ENCODE peak calls at places on chromosomes 16 and 17, in five cellular contexts. X, Y, H, T and R are unnamed samples.
A peak's percentile ranks its signal among the peaks of the same experiment; 100 is the strongest.

GRCh38 chr16:35754391-35755369 is 2295.3 kb downstream of the TP53TG3F start:
- DNase-seq in H (no peak), X (no peak), T (no peak), Y (no peak), R (no peak)

GRCh38 chr17:40967581-40967980 is 833 bp upstream of the KRT39 start:
- DNase-seq in H (no peak), Y (no peak), T (no peak), X (no peak), R (no peak)

GRCh38 chr16:12027091-12027490 is 50.6 kb downstream of the SNX29 start:
- DNase-seq in Y (no peak), H (no peak), X (no peak), T (no peak), R (no peak)

GRCh38 chr17:46727572-46728348 is 90.7 kb downstream of the WNT3 start:
- DNase-seq in Y (no peak), H (no peak), T (no peak), X (no peak), R (no peak)

GRCh38 chr17:33686171-33686570 is 393.1 kb upstream of the ASIC2 start:
- DNase-seq in T (no peak), H (no peak), X (no peak), Y (no peak), R (no peak)

GRCh38 chr17:17728550-17729251 is 47.4 kb downstream of the RAI1 start:
- DNase-seq in T (no peak), X (no peak), H (no peak), Y (no peak), R (no peak)

GRCh38 chr17:79189264-79189663 is 114.6 kb downstream of the ENGASE start:
- DNase-seq in X (no peak), H (no peak), T (no peak), Y (no peak), R (no peak)

GRCh38 chr16:2070576-2071453 is 23.0 kb downstream of the TSC2 start:
- DNase-seq in T (no peak), Y (no peak), X (no peak), H (no peak), R (no peak)

GRCh38 chr17:1000597-1001490 is 3.9 kb downstream of the TIMM22 start:
- DNase-seq in T (no peak), H (no peak), Y (peak; percentile 87), X (peak; percentile 68), R (no peak)

GRCh38 chr17:66522591-66523272 is 220.3 kb downstream of the PRKCA start:
- DNase-seq in X (no peak), H (no peak), T (no peak), Y (peak; percentile 33), R (no peak)

GRCh38 chr17:68248199-68248825 is 469 bp downstream of the AMZ2 start:
- DNase-seq in Y (peak; percentile 63), T (no peak), X (no peak), H (no peak), R (peak; percentile 88)

GRCh38 chr17:71437176-71437575 is 683.6 kb upstream of the SOX9 start:
- DNase-seq in H (no peak), X (no peak), Y (no peak), T (no peak), R (no peak)

GRCh38 chr16:1789643-1790045 is 3.9 kb downstream of the IGFALS start:
- DNase-seq in H (peak; percentile 62), T (no peak), X (no peak), Y (peak; percentile 10), R (peak; percentile 58)

GRCh38 chr17:15966183-15966878 is 21.4 kb downstream of the ADORA2B start:
- DNase-seq in T (no peak), H (peak; percentile 88), X (no peak), Y (no peak), R (peak; percentile 21)

GRCh38 chr17:10729334-10730193 is at the start of gene TMEM220:
- DNase-seq in T (no peak), X (peak; percentile 89), Y (peak; percentile 78), H (peak; percentile 92), R (peak; percentile 94)

GRCh38 chr17:17028059-17028877 is 14.0 kb upstream of the MPRIP start:
- DNase-seq in T (no peak), X (peak; percentile 79), H (peak; percentile 93), Y (peak; percentile 46), R (peak; percentile 75)

GRCh38 chr16:85639529-85640253 is 26.6 kb downstream of the GSE1 start:
- DNase-seq in T (no peak), Y (peak; percentile 92), H (no peak), X (peak; percentile 89), R (peak; percentile 91)

GRCh38 chr16:64705443-64705842 is 416.4 kb downstream of the CDH11 start:
- DNase-seq in T (no peak), Y (no peak), H (no peak), X (no peak), R (no peak)

GRCh38 chr16:24119807-24120206 is 136.3 kb upstream of the CACNG3 start:
- DNase-seq in Y (no peak), X (no peak), T (no peak), H (no peak), R (no peak)

GRCh38 chr17:48351916-48352332 is 78.1 kb downstream of the SKAP1 start:
- DNase-seq in T (no peak), X (no peak), Y (no peak), H (no peak), R (no peak)

GRCh38 chr16:28260193-28260592 is 32.1 kb upstream of the SBK1 start:
- DNase-seq in Y (peak; percentile 81), X (peak; percentile 76), T (no peak), H (no peak), R (no peak)

GRCh38 chr16:65180986-65181710 is 59.3 kb upstream of the CDH11 start:
- DNase-seq in Y (no peak), X (no peak), T (no peak), H (no peak), R (no peak)

GRCh38 chr17:79082311-79083190 is 7.9 kb downstream of the ENGASE start:
- DNase-seq in Y (no peak), X (peak; percentile 61), H (peak; percentile 82), T (no peak), R (no peak)

GRCh38 chr17:43383372-43383771 is 15.4 kb upstream of the ARL4D start:
- DNase-seq in Y (no peak), X (no peak), T (no peak), H (no peak), R (no peak)

GRCh38 chr17:13797863-13798262 is 196.1 kb upstream of the HS3ST3A1 start:
- DNase-seq in H (no peak), Y (no peak), T (no peak), X (no peak), R (no peak)

GRCh38 chr17:32742686-32743538 is 134.0 kb downstream of the MYO1D start:
- DNase-seq in Y (no peak), H (no peak), X (no peak), T (no peak), R (no peak)

GRCh38 chr16:50310308-50311133 is 44.2 kb downstream of the ADCY7 start:
- DNase-seq in T (no peak), X (no peak), H (no peak), Y (no peak), R (peak; percentile 64)

GRCh38 chr17:45302649-45303173 is 14.1 kb downstream of the MAP3K14 start:
- DNase-seq in H (no peak), X (peak; percentile 72), T (peak; percentile 89), Y (peak; percentile 71), R (no peak)

GRCh38 chr17:78694805-78695531 is 87.1 kb downstream of the CYTH1 start:
- DNase-seq in T (no peak), X (no peak), Y (no peak), H (no peak), R (no peak)

GRCh38 chr17:57326764-57327163 is 70.4 kb downstream of the MSI2 start:
- DNase-seq in X (no peak), H (no peak), Y (no peak), T (no peak), R (no peak)

GRCh38 chr17:8726951-8727555 is 17.6 kb downstream of the CCDC42 start:
- DNase-seq in T (no peak), X (no peak), Y (no peak), H (no peak), R (no peak)

GRCh38 chr17:72119963-72120877 is 600 bp upstream of the SOX9 start:
- DNase-seq in H (peak; percentile 72), Y (peak; percentile 45), X (peak; percentile 69), T (no peak), R (peak; percentile 68)

GRCh38 chr17:888998-889401 is 90.6 kb downstream of the NXN start:
- DNase-seq in X (no peak), H (no peak), Y (no peak), T (peak; percentile 24), R (no peak)

GRCh38 chr17:80388601-80389000 is 26.4 kb upstream of the ENDOV start:
- DNase-seq in H (no peak), T (no peak), Y (no peak), X (no peak), R (no peak)

GRCh38 chr17:80387071-80387470 is 27.9 kb upstream of the ENDOV start:
- DNase-seq in H (no peak), T (no peak), X (no peak), Y (no peak), R (no peak)

GRCh38 chr17:80388175-80388574 is 26.8 kb upstream of the ENDOV start:
- DNase-seq in X (no peak), H (no peak), T (no peak), Y (no peak), R (no peak)

GRCh38 chr17:80386341-80386740 is 28.6 kb upstream of the ENDOV start:
- DNase-seq in X (no peak), H (no peak), T (no peak), Y (no peak), R (peak; percentile 50)

GRCh38 chr17:80389011-80389995 is 25.7 kb upstream of the ENDOV start:
- DNase-seq in X (no peak), T (no peak), Y (no peak), H (no peak), R (no peak)
- H3K36me3 ChIP-seq in X (peaks cover 100% of the 10 kb centered on the region), T (peaks cover 47% of the 10 kb centered on the region), Y (no peaks in the 10 kb centered on the region), H (peaks cover 97% of the 10 kb centered on the region), R (peaks cover 77% of the 10 kb centered on the region)

GRCh38 chr16:13767215-13767614 is 152.7 kb upstream of the ERCC4 start:
- DNase-seq in H (no peak), T (no peak), X (no peak), Y (no peak), R (no peak)

GRCh38 chr16:13770436-13770835 is 149.5 kb upstream of the ERCC4 start:
- DNase-seq in H (no peak), X (no peak), T (no peak), Y (no peak), R (no peak)

GRCh38 chr16:13772782-13773181 is 147.2 kb upstream of the ERCC4 start:
- DNase-seq in Y (no peak), H (no peak), X (no peak), T (no peak), R (no peak)
- H3K4me3 ChIP-seq in Y (no peak overlapping the region), H (no peak overlapping the region), X (no peak overlapping the region), T (no peak overlapping the region), R (no peak overlapping the region)

GRCh38 chr17:64538508-64539120 is 31.8 kb downstream of the CEP95 start:
- DNase-seq in Y (no peak), X (no peak), H (no peak), T (no peak), R (no peak)
- H3K36me3 ChIP-seq in Y (no peaks in the 10 kb centered on the region), X (peaks cover 93% of the 10 kb centered on the region), H (peaks cover 95% of the 10 kb centered on the region), T (peaks cover 6% of the 10 kb centered on the region), R (peaks cover 84% of the 10 kb centered on the region)

DNA sequence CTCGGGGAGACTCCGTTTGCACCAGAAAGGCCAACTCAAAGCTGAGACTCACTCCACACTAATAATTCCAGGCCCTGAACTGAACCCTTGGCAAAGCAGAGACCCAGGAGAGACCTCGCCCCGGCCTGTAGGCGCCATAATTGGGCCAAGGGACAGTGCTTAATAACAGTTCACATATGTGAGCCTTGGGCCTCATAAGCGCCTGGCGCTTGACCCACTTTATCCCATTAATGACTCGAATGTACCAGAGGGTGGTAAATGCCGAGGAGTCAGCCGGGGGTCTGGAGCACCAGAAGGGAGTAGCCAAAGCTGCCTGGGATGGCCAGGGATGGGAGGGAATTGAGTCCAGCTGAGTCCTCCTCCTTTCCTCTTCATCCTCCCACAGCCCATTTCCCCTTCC is 24.6 kb downstream of the SLC6A4 start:
- DNase-seq in H (no peak), Y (no peak), X (no peak), T (no peak), R (no peak)
- H3K4me3 ChIP-seq in H (no peak overlapping the region), Y (no peak overlapping the region), X (no peak overlapping the region), T (no peak overlapping the region), R (no peak overlapping the region)